ENCODE peak calls at places on chromosomes 7 and 10, in nine cellular contexts. C is fibroblast of mammary gland, A is fibroblast of the aortic adventitia, Y is fibroblast of lung, Q is kidney, N is NB4, H is AG04449, L is SK-N-SH, P is DND-41. I is an unnamed sample.

GRCh38 chr7:96219382-96220130 is 102.3 kb downstream of the SLC25A13 start:
- DNase-seq in H (no peak), Q (no peak), Y (peak), N (no peak), A (peak), C (peak), P (no peak), L (peak), I (no peak)

GRCh38 chr7:132783824-132784223 is 207.6 kb upstream of the PLXNA4 start:
- DNase-seq in L (no peak), N (no peak), Y (peak), A (peak), C (peak), P (no peak), H (peak), Q (no peak), I (no peak)

GRCh38 chr10:47334627-47335026 is 12.4 kb downstream of the GDF2 start:
- DNase-seq in N (no peak), H (no peak), L (no peak), P (no peak), C (no peak), A (no peak), Y (no peak), Q (peak), I (no peak)

GRCh38 chr10:127694580-127695193 is 42.3 kb upstream of the FOXI2 start:
- DNase-seq in P (peak), L (peak), N (peak), Q (no peak), C (peak), A (no peak), H (no peak), Y (no peak), I (peak)

GRCh38 chr7:139762886-139763285 is 14.9 kb downstream of the HIPK2 start:
- DNase-seq in H (no peak), L (no peak), C (peak), N (no peak), A (peak), Y (peak), P (no peak), Q (no peak), I (no peak)

GRCh38 chr7:108802639-108803038 is 233.0 kb downstream of the DNAJB9 start:
- DNase-seq in C (no peak), N (no peak), Y (no peak), A (no peak), H (no peak), L (no peak), P (no peak), Q (no peak), I (no peak)

GRCh38 chr10:113493195-113493594 is 59.7 kb upstream of the HABP2 start:
- DNase-seq in N (no peak), Y (peak), Q (no peak), L (no peak), C (peak), P (no peak), A (no peak), H (no peak), I (no peak)

GRCh38 chr7:29977926-29978652 is 11.5 kb downstream of the SCRN1 start:
- DNase-seq in Q (no peak), Y (no peak), P (peak), H (no peak), A (no peak), L (no peak), C (no peak), N (peak), I (peak)

GRCh38 chr10:33377658-33378025 is 43.2 kb upstream of the NRP1 start:
- DNase-seq in Y (peak), N (no peak), H (no peak), L (no peak), Q (no peak), P (no peak), A (peak), C (peak), I (no peak)

GRCh38 chr10:13700461-13701144 is 113.8 kb downstream of the PRPF18 start:
- DNase-seq in Y (no peak), C (no peak), L (no peak), N (no peak), H (no peak), P (peak), Q (no peak), A (no peak), I (no peak)

GRCh38 chr10:129673292-129673691 is 206.3 kb downstream of the MGMT start:
- DNase-seq in C (no peak), P (no peak), Y (no peak), Q (no peak), A (no peak), H (no peak), L (no peak), N (no peak), I (no peak)

GRCh38 chr7:140027866-140028265 is 34.9 kb downstream of the PARP12 start:
- DNase-seq in P (no peak), H (no peak), N (no peak), L (no peak), A (no peak), Y (no peak), Q (no peak), C (no peak), I (no peak)

GRCh38 chr10:6151087-6151977 is 51.4 kb upstream of the PFKFB3 start:
- DNase-seq in A (peak), Q (no peak), P (no peak), C (peak), H (no peak), N (peak), L (peak), Y (peak), I (peak)

GRCh38 chr7:151687523-151688235 is 168.0 kb upstream of the RHEB start:
- DNase-seq in Y (peak), L (peak), Q (peak), H (peak), P (no peak), N (no peak), A (peak), C (peak), I (no peak)

GRCh38 chr7:56007167-56007652 is 42.8 kb downstream of the NIPSNAP2 start:
- DNase-seq in L (no peak), Y (no peak), N (peak), H (no peak), P (no peak), A (no peak), C (no peak), Q (no peak), I (peak)

GRCh38 chr10:58335306-58336005 is 650 bp downstream of the UBE2D1 start:
- DNase-seq in L (no peak), N (peak), C (peak), P (peak), A (peak), Y (peak), Q (no peak), H (no peak), I (peak)

GRCh38 chr7:79528421-79528820 is 75.0 kb upstream of the MAGI2 start:
- DNase-seq in C (no peak), H (no peak), A (no peak), Q (no peak), Y (peak), L (no peak), N (peak), P (no peak), I (no peak)

GRCh38 chr7:111014074-111014473 is 76.9 kb upstream of the LRRN3 start:
- DNase-seq in L (no peak), Q (no peak), A (no peak), Y (no peak), H (no peak), C (no peak), N (no peak), P (peak), I (no peak)

GRCh38 chr10:72243822-72244437 is 27.9 kb upstream of the ASCC1 start:
- DNase-seq in H (peak), L (no peak), N (no peak), Y (peak), Q (no peak), C (peak), A (peak), P (no peak), I (no peak)

GRCh38 chr7:144885453-144885852 is 49.6 kb upstream of the TPK1 start:
- DNase-seq in Q (no peak), H (no peak), Y (no peak), N (no peak), L (no peak), C (no peak), A (no peak), P (no peak), I (no peak)

GRCh38 chr7:17689361-17689760 is 250.9 kb downstream of the SNX13 start:
- DNase-seq in H (no peak), A (peak), C (no peak), P (no peak), Y (no peak), L (no peak), N (no peak), Q (no peak), I (no peak)

GRCh38 chr7:121384159-121384745 is 11.9 kb downstream of the FAM3C start:
- DNase-seq in P (no peak), Y (no peak), H (no peak), A (no peak), L (no peak), C (no peak), Q (no peak), N (no peak), I (no peak)

GRCh38 chr10:70542565-70542938 is 60.0 kb downstream of the PRF1 start:
- DNase-seq in Y (no peak), L (no peak), N (no peak), C (no peak), H (no peak), Q (no peak), P (no peak), A (peak), I (no peak)

GRCh38 chr10:70546585-70546984 is 56.0 kb downstream of the PRF1 start:
- DNase-seq in L (no peak), N (no peak), Q (peak), A (peak), Y (no peak), H (no peak), C (no peak), P (no peak), I (no peak)

GRCh38 chr10:70541738-70542564 is 60.6 kb downstream of the PRF1 start:
- DNase-seq in Y (no peak), Q (no peak), L (no peak), P (no peak), N (peak), H (no peak), A (no peak), C (no peak), I (no peak)

GRCh38 chr10:70543911-70544310 is 58.6 kb downstream of the PRF1 start:
- DNase-seq in Q (no peak), C (no peak), Y (no peak), P (no peak), N (no peak), H (no peak), A (no peak), L (no peak), I (no peak)

DNA sequence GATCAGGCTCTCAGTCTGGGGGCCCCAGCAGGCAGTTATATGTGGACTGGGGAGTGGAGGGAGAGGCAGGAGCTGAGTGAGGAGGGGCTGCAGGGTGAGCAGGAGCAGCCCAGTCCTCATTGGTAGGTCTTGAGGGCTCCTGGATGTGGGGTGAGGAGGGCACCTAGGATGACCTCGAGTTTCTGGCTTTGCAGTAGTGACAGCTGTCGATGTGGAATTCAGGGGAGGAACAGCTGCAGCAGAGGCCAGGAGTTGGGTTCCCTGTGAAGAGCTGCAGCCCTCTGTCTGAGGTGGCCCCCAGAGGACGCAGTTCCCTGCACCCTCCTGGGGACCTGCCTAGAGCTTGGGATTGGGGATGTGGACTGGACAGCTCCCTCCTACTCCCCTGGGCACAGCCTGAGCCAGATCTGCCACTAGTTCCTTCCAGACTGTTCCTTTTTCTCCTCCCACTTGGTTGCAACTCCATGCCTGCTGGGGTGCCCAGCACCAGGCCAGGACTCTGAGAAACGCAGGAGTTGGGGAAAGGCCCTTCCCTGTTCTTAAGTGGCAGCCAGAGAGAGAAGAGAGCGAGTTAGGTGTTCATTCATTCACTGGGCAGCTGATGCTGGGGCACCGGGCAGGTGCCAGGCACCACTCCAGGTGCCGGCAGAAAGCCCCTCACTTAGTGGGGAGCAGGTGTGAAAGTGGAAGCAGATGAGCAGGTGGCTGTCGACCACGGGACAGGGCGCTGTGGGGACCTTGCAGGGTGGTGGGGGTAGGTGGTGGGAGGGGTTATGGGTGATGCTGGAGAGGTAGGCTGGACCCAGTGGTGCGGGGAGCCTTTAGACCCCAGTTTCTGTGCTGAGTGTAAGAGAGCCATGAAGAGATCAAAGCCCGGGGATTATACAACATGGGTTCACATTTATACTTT is 57.9 kb downstream of the PRF1 start:
- DNase-seq in Q (no peak), P (no peak), H (no peak), L (no peak), N (no peak), C (no peak), Y (no peak), A (no peak), I (no peak)
- H3K4me3 ChIP-seq in Q (no peak), P (no peak), H (no peak), L (no peak), N (no peak), C (no peak), Y (no peak), A (no peak), I (no peak)

DNA sequence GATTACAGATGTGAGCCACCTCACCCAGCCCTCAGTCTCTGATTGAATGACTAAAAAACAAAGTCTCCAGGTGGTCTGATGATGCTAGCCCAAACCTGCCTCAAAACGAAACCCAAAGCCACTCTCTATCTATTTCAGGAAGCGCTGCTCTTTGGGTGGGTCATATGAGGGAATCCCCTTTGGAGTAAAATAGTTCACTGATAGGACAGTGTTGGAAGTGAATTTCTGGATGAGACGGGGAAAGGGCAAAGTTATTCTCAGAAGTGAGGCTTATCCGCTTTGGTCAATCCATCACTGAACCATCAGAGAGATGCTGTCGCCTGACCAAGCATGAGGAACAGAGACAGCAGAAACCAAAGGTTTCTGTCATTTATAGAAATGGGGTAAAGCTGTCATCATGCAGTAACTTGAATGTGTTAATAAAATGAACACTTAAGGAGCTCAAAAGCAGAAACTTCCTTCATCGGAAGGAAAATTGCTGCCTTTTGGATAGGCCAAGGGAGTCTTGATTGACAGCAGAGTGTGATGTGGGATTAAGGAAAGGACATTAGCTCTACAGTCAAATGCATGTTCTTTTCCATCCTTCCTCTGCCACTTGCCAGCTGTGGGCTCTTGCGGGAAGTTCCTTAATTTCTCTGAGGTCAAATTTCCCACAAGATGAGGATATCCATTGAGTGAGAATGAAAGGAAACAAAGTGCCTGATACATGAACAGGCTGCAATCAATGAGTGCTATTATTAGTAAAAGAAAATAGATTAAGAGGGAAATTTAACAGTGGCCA is 64.9 kb upstream of the C1QL3 start:
- DNase-seq in Q (no peak), L (no peak), C (no peak), N (no peak), P (no peak), Y (no peak), A (no peak), H (no peak), I (no peak)
- H3K4me3 ChIP-seq in Q (no peak), L (no peak), C (no peak), N (no peak), P (no peak), Y (no peak), A (no peak), H (no peak), I (no peak)

DNA sequence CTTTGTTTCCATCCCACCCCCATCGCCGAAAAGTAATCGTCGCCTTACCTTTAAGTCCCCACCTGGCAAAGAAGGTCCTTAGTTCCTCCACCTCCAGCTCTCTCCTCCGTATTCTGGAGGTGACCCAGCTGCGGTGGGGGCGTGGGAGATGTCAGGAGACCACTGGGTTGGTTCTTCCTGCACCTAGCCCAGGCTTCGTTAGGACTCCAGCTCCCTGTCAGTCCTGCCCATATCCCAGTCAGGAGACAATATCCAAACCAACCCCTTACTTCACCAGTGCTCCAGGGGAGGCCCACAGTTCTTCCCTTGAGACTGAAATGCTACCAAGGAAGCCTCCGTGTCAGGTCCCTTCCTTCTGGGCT is 693 bp downstream of the ADIRF start:
- DNase-seq in P (no peak), L (no peak), N (no peak), H (no peak), Q (no peak), A (no peak), C (no peak), Y (no peak), I (no peak)
- H3K4me3 ChIP-seq in P (no peak), L (no peak), N (no peak), H (peak), Q (peak), A (peak), C (peak), Y (peak), I (no peak)

GRCh38 chr10:122838880-122839279 is 6.8 kb downstream of the CUZD1 start:
- DNase-seq in Q (no peak), C (no peak), P (no peak), H (no peak), L (no peak), Y (no peak), N (no peak), A (no peak), I (no peak)
- H3K4me3 ChIP-seq in Q (no peak), C (no peak), P (no peak), H (no peak), L (no peak), Y (no peak), N (no peak), A (no peak), I (no peak)